ENCODE peak calls at places on chromosomes 1 and 21, in seven cellular contexts. P, J, D, N, H, A and V are unnamed samples.

GRCh38 chr1:1435094-1435903 is at the start of gene VWA1:
- DNase-seq in N (no peak), P (peak), A (no peak), J (peak), H (peak), D (peak), V (peak)

GRCh38 chr1:221708076-221708571 is 33.8 kb downstream of the DUSP10 start:
- DNase-seq in P (no peak), D (peak), N (no peak), H (no peak), A (no peak), J (no peak), V (peak)

GRCh38 chr1:5980314-5981008 is 11.8 kb downstream of the NPHP4 start:
- DNase-seq in A (peak), P (no peak), J (peak), N (peak), H (no peak), D (no peak), V (no peak)

GRCh38 chr1:101219919-101220695 is 16.7 kb upstream of the S1PR1 start:
- DNase-seq in N (no peak), H (no peak), J (no peak), D (no peak), P (no peak), A (no peak), V (no peak)

GRCh38 chr1:160674415-160674814 is 27.6 kb upstream of the SLAMF1 start:
- DNase-seq in J (no peak), P (no peak), H (no peak), N (no peak), D (peak), A (no peak), V (no peak)

GRCh38 chr1:224211262-224211962 is 28.4 kb downstream of the DEGS1 start:
- DNase-seq in A (no peak), H (peak), D (peak), P (no peak), J (no peak), N (no peak), V (no peak)

GRCh38 chr1:15620155-15620545 is 2.9 kb downstream of the DDI2 start:
- DNase-seq in P (no peak), J (no peak), N (no peak), A (no peak), H (peak), D (no peak), V (no peak)

GRCh38 chr1:60765204-60765603 is 317.2 kb upstream of the NFIA start:
- DNase-seq in J (no peak), P (no peak), H (peak), D (no peak), A (peak), N (no peak), V (peak)

GRCh38 chr1:85850238-85850637 is 142.0 kb upstream of the ZNHIT6 start:
- DNase-seq in A (no peak), D (no peak), N (no peak), H (peak), J (no peak), P (no peak), V (no peak)

DNA sequence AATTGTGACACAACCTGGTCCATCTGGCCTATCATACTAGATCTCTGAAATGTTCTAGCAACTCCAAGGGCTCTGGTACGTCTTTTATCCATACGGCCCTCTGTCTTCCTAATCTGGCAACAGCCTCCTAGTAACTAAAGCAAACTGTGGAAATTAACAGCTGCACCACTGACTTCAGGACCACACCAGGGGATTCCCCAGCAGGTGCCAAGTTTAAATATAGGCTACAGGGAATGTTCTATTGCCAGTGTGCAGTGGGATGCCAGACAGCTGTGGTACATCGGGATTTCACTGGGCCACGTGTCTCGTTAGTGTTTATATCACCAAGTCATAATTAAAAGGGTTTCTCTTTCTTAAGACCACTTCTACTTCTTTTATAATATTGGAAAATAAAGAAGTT is 94.3 kb downstream of the RGS2 start:
- DNase-seq in P (no peak), D (no peak), H (no peak), N (no peak), A (no peak), J (no peak), V (no peak)
- H3K27ac ChIP-seq in P (no peak), D (no peak), H (no peak), N (no peak), A (no peak), J (no peak), V (no peak)

GRCh38 chr1:173420330-173420806 is 56.8 kb upstream of the PRDX6 start:
- DNase-seq in A (peak), D (peak), H (peak), J (no peak), P (peak), N (peak), V (no peak)
- H3K27ac ChIP-seq in A (no peak), D (no peak), H (no peak), J (no peak), P (no peak), N (no peak), V (no peak)

DNA sequence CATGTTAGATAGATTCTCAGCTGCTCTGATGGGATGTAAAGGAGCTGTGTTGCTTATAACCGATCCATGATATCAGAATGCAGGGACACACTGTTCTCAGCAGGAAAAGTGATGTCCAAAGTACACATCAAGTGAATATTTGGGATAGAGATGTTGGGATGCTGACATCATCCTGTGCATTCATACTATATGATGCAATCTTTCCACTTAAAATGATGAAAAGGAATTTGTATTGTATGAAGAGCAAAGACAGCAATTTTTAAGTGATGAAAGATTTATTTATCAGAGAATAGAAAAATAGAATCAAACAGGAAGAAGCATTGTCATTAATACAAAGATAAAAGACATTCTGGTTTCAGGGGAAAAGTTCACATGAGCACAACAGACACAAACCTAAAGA is 110.1 kb downstream of the ERG start:
- DNase-seq in H (no peak), J (no peak), N (no peak), A (no peak), D (no peak), P (no peak), V (no peak)
- H3K27ac ChIP-seq in H (no peak), J (no peak), N (no peak), A (no peak), D (no peak), P (no peak), V (no peak)

GRCh38 chr21:18070392-18070791 is 174.2 kb upstream of the CHODL start:
- DNase-seq in N (no peak), A (no peak), H (no peak), J (no peak), P (no peak), D (no peak), V (no peak)

GRCh38 chr21:18069875-18070274 is 174.8 kb upstream of the CHODL start:
- DNase-seq in H (no peak), N (no peak), J (no peak), A (no peak), D (no peak), P (no peak), V (no peak)
- H3K27ac ChIP-seq in H (no peak), N (no peak), J (no peak), A (no peak), D (no peak), P (no peak), V (no peak)

GRCh38 chr1:93844262-93845045 is 34.6 kb downstream of the DNTTIP2 start:
- DNase-seq in N (peak), J (no peak), P (peak), A (no peak), D (peak), H (peak), V (peak)
- H3K27ac ChIP-seq in N (no peak), J (peak), P (no peak), A (no peak), D (peak), H (peak), V (no peak)

DNA sequence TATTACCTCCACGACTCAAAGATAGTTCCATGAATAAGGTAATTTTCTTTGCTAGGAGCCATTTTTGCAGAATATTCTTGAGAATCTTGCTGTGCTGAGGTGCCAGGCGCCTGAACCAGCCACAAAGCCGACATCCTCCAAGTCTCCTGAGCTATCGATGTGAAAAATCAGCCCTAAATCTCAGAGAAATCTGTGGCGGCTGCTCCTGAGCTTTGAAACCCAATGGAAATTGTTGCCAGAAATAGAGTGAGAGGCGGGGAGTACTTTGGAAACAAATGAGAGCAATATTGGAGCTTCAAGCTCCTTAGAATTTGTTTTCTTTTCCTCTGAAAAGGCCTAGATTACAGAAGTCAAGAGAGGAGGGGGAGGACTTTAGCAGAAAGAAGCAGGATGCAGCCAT is 6.3 kb downstream of the CAMK1G start:
- DNase-seq in N (no peak), H (no peak), P (no peak), A (no peak), J (no peak), D (no peak), V (no peak)
- H3K27ac ChIP-seq in N (no peak), H (no peak), P (no peak), A (no peak), J (peak), D (no peak), V (no peak)

DNA sequence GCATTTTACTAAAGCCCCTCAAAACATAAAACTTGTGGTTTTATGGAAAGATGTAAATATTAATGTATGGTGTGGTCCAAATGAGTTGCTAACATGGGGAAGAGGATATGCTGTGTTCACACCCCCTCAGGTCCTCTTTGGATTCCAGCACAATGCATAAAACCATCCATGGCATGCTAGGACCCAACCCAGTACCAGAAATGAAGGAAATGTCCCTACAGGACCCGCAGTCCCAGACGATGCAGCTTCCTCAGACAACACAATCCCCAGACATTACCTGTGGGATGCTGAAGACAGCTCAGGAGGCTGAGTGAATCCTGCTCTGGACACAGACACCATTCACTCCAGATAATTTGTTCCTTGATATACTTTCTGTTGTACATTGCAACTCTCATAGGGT is 202.2 kb downstream of the LBR start:
- DNase-seq in A (no peak), D (no peak), J (no peak), N (no peak), P (no peak), H (no peak), V (no peak)
- H3K27ac ChIP-seq in A (no peak), D (no peak), J (no peak), N (no peak), P (no peak), H (no peak), V (no peak)

GRCh38 chr21:36914244-36915013 is 52.0 kb downstream of the HLCS start:
- DNase-seq in N (no peak), J (no peak), P (no peak), D (no peak), A (no peak), H (no peak), V (no peak)
- H3K27ac ChIP-seq in N (no peak), J (no peak), P (no peak), D (no peak), A (no peak), H (peak), V (no peak)

GRCh38 chr1:179587336-179587735 is 4.3 kb upstream of the TDRD5 start:
- DNase-seq in P (no peak), J (no peak), H (no peak), N (no peak), D (no peak), A (no peak), V (no peak)

GRCh38 chr1:179588425-179589024 is 3.1 kb upstream of the TDRD5 start:
- DNase-seq in H (no peak), N (no peak), P (no peak), D (no peak), J (no peak), A (no peak), V (no peak)

GRCh38 chr1:179589524-179589923 is 2.1 kb upstream of the TDRD5 start:
- DNase-seq in N (no peak), H (no peak), P (no peak), J (no peak), A (no peak), D (no peak), V (no peak)

GRCh38 chr1:179583869-179584268 is 7.8 kb upstream of the TDRD5 start:
- DNase-seq in J (no peak), A (no peak), P (no peak), D (no peak), N (no peak), H (no peak), V (no peak)

DNA sequence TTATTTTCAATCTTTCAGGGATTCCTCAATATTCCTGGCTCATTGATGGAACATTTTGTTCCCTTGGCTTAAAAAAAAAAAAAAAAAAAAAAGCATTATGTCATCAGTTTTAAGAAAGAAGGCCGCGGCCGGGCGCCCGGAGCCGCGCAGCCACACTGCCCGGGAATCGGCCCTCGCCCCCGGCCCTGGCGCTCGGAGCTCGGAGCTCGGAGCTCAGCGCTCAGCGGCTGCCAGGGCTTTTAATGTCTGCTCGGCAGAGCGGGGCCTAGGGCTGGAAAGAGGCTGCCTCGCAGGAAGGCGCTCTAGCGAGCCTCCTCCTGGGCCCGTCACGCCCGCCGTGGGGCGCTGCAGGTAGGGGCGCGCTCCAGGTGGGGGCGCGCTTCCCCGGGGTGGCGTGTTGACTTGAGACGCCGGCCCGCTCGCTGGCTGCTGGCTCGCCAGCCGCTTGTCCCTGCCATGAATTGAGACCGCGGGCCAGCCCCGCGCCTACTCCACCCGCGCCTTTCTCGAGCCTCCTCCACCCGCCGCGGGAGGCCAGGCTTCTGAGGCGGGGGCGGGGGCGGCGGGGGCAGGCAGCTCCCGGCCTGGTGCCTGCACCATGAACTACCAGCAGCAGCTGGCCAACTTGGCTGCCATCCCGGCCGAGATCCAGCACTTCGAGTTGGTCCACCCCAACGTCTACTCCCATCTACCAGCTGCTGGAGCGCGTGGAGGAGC is 5.4 kb upstream of the TDRD5 start:
- DNase-seq in D (peak), J (peak), H (no peak), N (peak), A (no peak), P (no peak), V (peak)
- H3K27ac ChIP-seq in D (peak), J (no peak), H (no peak), N (no peak), A (no peak), P (no peak), V (no peak)

GRCh38 chr1:40806724-40807675 is 23.4 kb downstream of the KCNQ4 start:
- DNase-seq in P (no peak), J (no peak), D (no peak), A (no peak), N (no peak), H (no peak), V (no peak)

GRCh38 chr1:40806240-40806639 is 22.7 kb downstream of the KCNQ4 start:
- DNase-seq in P (no peak), D (no peak), J (no peak), H (no peak), A (no peak), N (no peak), V (no peak)

GRCh38 chr1:40810915-40811314 is 27.3 kb downstream of the KCNQ4 start:
- DNase-seq in N (no peak), D (no peak), H (no peak), P (no peak), A (no peak), J (no peak), V (no peak)

GRCh38 chr1:40808444-40808843 is 24.9 kb downstream of the KCNQ4 start:
- DNase-seq in H (no peak), N (no peak), P (no peak), A (no peak), D (no peak), J (no peak), V (no peak)

DNA sequence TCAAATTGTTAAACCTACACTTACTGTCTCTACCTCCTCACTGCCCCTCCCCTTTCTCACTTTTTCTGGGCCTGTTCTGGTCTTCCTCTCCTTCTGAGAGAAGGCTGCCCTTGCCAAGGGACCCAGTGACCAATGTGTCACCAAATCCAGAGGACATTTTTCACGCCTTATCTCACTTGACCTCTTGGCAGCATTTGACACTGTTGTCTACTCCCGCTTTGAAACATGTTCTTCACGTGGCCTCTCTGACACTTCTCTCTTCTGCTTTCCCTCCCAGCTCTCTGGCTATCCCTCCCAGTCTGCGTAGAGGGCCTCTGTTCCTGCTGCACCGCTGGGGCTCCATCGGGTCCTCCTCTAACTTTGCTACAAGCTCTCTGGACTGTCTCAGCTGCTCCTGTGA is 25.3 kb downstream of the KCNQ4 start:
- DNase-seq in H (no peak), N (no peak), D (no peak), P (no peak), A (no peak), J (no peak), V (no peak)
- H3K27ac ChIP-seq in H (no peak), N (no peak), D (no peak), P (no peak), A (no peak), J (no peak), V (no peak)